ENCODE peak calls at places on chromosomes 1 and 21, in seven cellular contexts. W, U, F, Y, C, D and E are unnamed samples.

GRCh38 chr1:43382027-43382771 is 7.4 kb downstream of the MED8 start:
- DNase-seq in C (no peak), F (no peak), W (no peak), U (peak; percentile 88), D (no peak), Y (no peak), E (no peak)

GRCh38 chr1:30101477-30102227 is 621.7 kb downstream of the MATN1 start:
- DNase-seq in Y (no peak), C (peak; percentile 45), F (no peak), U (no peak), D (no peak), W (no peak), E (peak; percentile 4)

GRCh38 chr1:208235356-208235982 is 8.7 kb downstream of the PLXNA2 start:
- DNase-seq in U (no peak), F (no peak), Y (no peak), W (no peak), D (no peak), C (no peak), E (no peak)

GRCh38 chr1:65422241-65423203 is 2.1 kb downstream of the LEPR start:
- DNase-seq in W (no peak), C (no peak), Y (no peak), D (no peak), F (no peak), U (no peak), E (no peak)

GRCh38 chr21:44368711-44369446 is 15.5 kb downstream of the TRPM2 start:
- DNase-seq in W (no peak), Y (no peak), F (no peak), C (peak; percentile 20), D (no peak), U (no peak), E (no peak)

GRCh38 chr1:99264201-99265021 is at the start of gene PLPPR4:
- DNase-seq in U (no peak), D (peak; percentile 67), F (no peak), W (no peak), Y (no peak), C (peak; percentile 83), E (peak; percentile 69)

GRCh38 chr21:31248598-31248997 is 95.5 kb downstream of the TIAM1 start:
- DNase-seq in Y (no peak), C (peak; percentile 39), D (no peak), U (no peak), F (no peak), W (no peak), E (peak; percentile 51)

GRCh38 chr1:183783342-183783741 is 21.6 kb upstream of the RGL1 start:
- DNase-seq in U (no peak), W (no peak), Y (no peak), D (no peak), F (no peak), C (no peak), E (no peak)

GRCh38 chr1:230632273-230632873 is 9.9 kb upstream of the COG2 start:
- DNase-seq in Y (no peak), W (no peak), C (peak; percentile 36), F (peak; percentile 24), U (peak; percentile 41), D (no peak), E (no peak)

GRCh38 chr1:186404454-186405051 is 28.9 kb downstream of the ODR4 start:
- DNase-seq in F (peak; percentile 1), D (no peak), Y (no peak), W (no peak), U (peak; percentile 85), C (peak; percentile 63), E (no peak)

GRCh38 chr1:149927535-149928387 is at the start of gene SF3B4:
- DNase-seq in Y (peak; percentile 77), F (peak; percentile 92), W (peak; percentile 94), D (peak; percentile 97), U (peak; percentile 89), C (peak; percentile 96), E (peak; percentile 90)

GRCh38 chr1:95086949-95087533 is 14.3 kb upstream of the ALG14 start:
- DNase-seq in Y (peak; percentile 6), F (no peak), D (no peak), W (no peak), C (peak; percentile 84), U (peak; percentile 89), E (peak; percentile 85)

GRCh38 chr1:43405219-43405875 is 15.6 kb downstream of the SZT2 start:
- DNase-seq in Y (no peak), D (no peak), C (no peak), F (no peak), W (no peak), U (peak; percentile 37), E (no peak)

GRCh38 chr1:30171956-30172694 is 551.3 kb downstream of the MATN1 start:
- DNase-seq in Y (no peak), C (no peak), D (no peak), U (no peak), W (no peak), F (no peak), E (no peak)

GRCh38 chr1:66353207-66353606 is 180.7 kb upstream of the SGIP1 start:
- DNase-seq in C (no peak), D (no peak), Y (no peak), U (no peak), F (peak; percentile 36), W (no peak), E (no peak)